ENCODE peak calls at places on chromosome 1, in ten cellular contexts. A, U, G, H, N, T, P, C, M and E are unnamed samples.

GRCh38 chr1:29052951-29053350 is 70.8 kb downstream of the TMEM200B start:
- DNase-seq in A (no peak), U (no peak), G (no peak), H (no peak), N (no peak), T (no peak), P (no peak), C (no peak), M (no peak), E (no peak)

GRCh38 chr1:158011714-158012113 is 18.3 kb downstream of the KIRREL1 start:
- DNase-seq in A (no peak), U (no peak), G (no peak), H (no peak), N (no peak), T (no peak), P (no peak), C (peak; percentile 57), M (no peak), E (no peak)

GRCh38 chr1:51679435-51679834 is 62.5 kb downstream of the OSBPL9 start:
- DNase-seq in A (no peak), U (no peak), G (no peak), H (no peak), N (no peak), T (no peak), P (no peak), C (no peak), M (no peak), E (peak; percentile 31)

GRCh38 chr1:209621329-209621728 is 30.9 kb downstream of the LAMB3 start:
- DNase-seq in A (no peak), U (no peak), G (no peak), H (no peak), N (no peak), T (no peak), P (no peak), C (no peak), M (no peak), E (no peak)

GRCh38 chr1:200346744-200347143 is 63.1 kb downstream of the ZNF281 start:
- DNase-seq in A (no peak), U (no peak), G (no peak), H (no peak), N (no peak), T (no peak), P (no peak), C (no peak), M (no peak), E (peak; percentile 69)

GRCh38 chr1:178344513-178345077 is 152.2 kb downstream of the CLEC20A start:
- DNase-seq in A (no peak), U (no peak), G (peak; percentile 36), H (peak; percentile 84), N (no peak), T (no peak), P (peak; percentile 4), C (peak; percentile 93), M (peak; percentile 80), E (peak; percentile 84)

GRCh38 chr1:169595764-169596711 is 9.8 kb upstream of the F5 start:
- DNase-seq in A (no peak), U (no peak), G (peak; percentile 65), H (peak; percentile 36), N (no peak), T (no peak), P (no peak), C (peak; percentile 62), M (no peak), E (peak; percentile 44)

GRCh38 chr1:114979278-114979891 is 50.2 kb upstream of the TSHB start:
- DNase-seq in A (peak; percentile 74), U (no peak), G (peak; percentile 67), H (peak; percentile 84), N (peak; percentile 29), T (peak; percentile 39), P (peak; percentile 27), C (peak; percentile 67), M (peak; percentile 8), E (peak; percentile 72)